ENCODE peak calls at places on chromosomes 11 and 22, in four cellular contexts. One of them, this sample, is unnamed.

GRCh38 chr11:57444362-57445074 is 15.8 kb upstream of the RTN4RL2 start:
- DNase-seq in astrocyte of the spinal cord: no peak
- DNase-seq in neural progenitor cell: no peak
- DNase-seq in GM23338: no peak
- DNase-seq in this sample: no peak

GRCh38 chr11:125287467-125288232 is 123.1 kb downstream of the PKNOX2 start:
- DNase-seq in astrocyte of the spinal cord: peak; percentile 41
- DNase-seq in neural progenitor cell: peak; percentile 33
- DNase-seq in GM23338: no peak
- DNase-seq in this sample: no peak

GRCh38 chr11:2582436-2582931 is 117.3 kb downstream of the KCNQ1OT1 start:
- DNase-seq in astrocyte of the spinal cord: peak; percentile 41
- DNase-seq in neural progenitor cell: peak; percentile 43
- DNase-seq in GM23338: no peak
- DNase-seq in this sample: peak; percentile 8

GRCh38 chr22:30332551-30332950 is 5.8 kb upstream of the TBC1D10A start:
- DNase-seq in astrocyte of the spinal cord: no peak
- DNase-seq in neural progenitor cell: no peak
- DNase-seq in GM23338: no peak
- DNase-seq in this sample: no peak

GRCh38 chr11:64753380-64754123 is 6.2 kb downstream of the PYGM start:
- DNase-seq in astrocyte of the spinal cord: no peak
- DNase-seq in neural progenitor cell: no peak
- DNase-seq in GM23338: peak; percentile 76
- DNase-seq in this sample: no peak

GRCh38 chr11:78417888-78418583 is 416 bp upstream of the GAB2 start:
- DNase-seq in astrocyte of the spinal cord: peak; percentile 72
- DNase-seq in neural progenitor cell: peak; percentile 94
- DNase-seq in GM23338: peak; percentile 82
- DNase-seq in this sample: peak; percentile 90

GRCh38 chr11:74284466-74284865 is 27.0 kb downstream of the P4HA3 start:
- DNase-seq in astrocyte of the spinal cord: no peak
- DNase-seq in neural progenitor cell: no peak
- DNase-seq in GM23338: no peak
- DNase-seq in this sample: no peak

GRCh38 chr11:114243461-114244372 is 52.5 kb upstream of the NNMT start:
- DNase-seq in astrocyte of the spinal cord: no peak
- DNase-seq in neural progenitor cell: no peak
- DNase-seq in GM23338: no peak
- DNase-seq in this sample: no peak

GRCh38 chr11:19919050-19919561 is 206.5 kb downstream of the NAV2 start:
- DNase-seq in astrocyte of the spinal cord: peak; percentile 99
- DNase-seq in neural progenitor cell: no peak
- DNase-seq in GM23338: no peak
- DNase-seq in this sample: no peak

GRCh38 chr11:73445980-73446379 is 69.8 kb downstream of the RELT start:
- DNase-seq in astrocyte of the spinal cord: no peak
- DNase-seq in neural progenitor cell: no peak
- DNase-seq in GM23338: no peak
- DNase-seq in this sample: no peak

GRCh38 chr11:59142530-59143507 is at the start of gene FAM111A:
- DNase-seq in astrocyte of the spinal cord: peak; percentile 88
- DNase-seq in neural progenitor cell: peak; percentile 84
- DNase-seq in GM23338: peak; percentile 95
- DNase-seq in this sample: peak; percentile 67

GRCh38 chr11:16404781-16405180 is 48.4 kb upstream of the SOX6 start:
- DNase-seq in astrocyte of the spinal cord: no peak
- DNase-seq in neural progenitor cell: no peak
- DNase-seq in GM23338: no peak
- DNase-seq in this sample: no peak

GRCh38 chr11:70297341-70297740 is 26.9 kb downstream of the PPFIA1 start:
- DNase-seq in astrocyte of the spinal cord: no peak
- DNase-seq in neural progenitor cell: no peak
- DNase-seq in GM23338: no peak
- DNase-seq in this sample: no peak

GRCh38 chr11:88188251-88189030 is 13.2 kb upstream of the RAB38 start:
- DNase-seq in astrocyte of the spinal cord: peak; percentile 14
- DNase-seq in neural progenitor cell: no peak
- DNase-seq in GM23338: no peak
- DNase-seq in this sample: no peak

GRCh38 chr22:29203456-29203855 is 2.2 kb upstream of the EMID1 start:
- DNase-seq in astrocyte of the spinal cord: no peak
- DNase-seq in neural progenitor cell: no peak
- DNase-seq in GM23338: no peak
- DNase-seq in this sample: no peak

GRCh38 chr22:29203883-29204282 is 1.8 kb upstream of the EMID1 start:
- DNase-seq in astrocyte of the spinal cord: no peak
- DNase-seq in neural progenitor cell: peak; percentile 45
- DNase-seq in GM23338: no peak
- DNase-seq in this sample: no peak

GRCh38 chr22:29200901-29201300 is 4.8 kb upstream of the EMID1 start:
- DNase-seq in astrocyte of the spinal cord: no peak
- DNase-seq in neural progenitor cell: no peak
- DNase-seq in GM23338: no peak
- DNase-seq in this sample: no peak

GRCh38 chr22:29201722-29202230 is 3.9 kb upstream of the EMID1 start:
- DNase-seq in astrocyte of the spinal cord: no peak
- DNase-seq in neural progenitor cell: no peak
- DNase-seq in GM23338: no peak
- DNase-seq in this sample: no peak

GRCh38 chr22:29202231-29203192 is 3.2 kb upstream of the EMID1 start:
- DNase-seq in astrocyte of the spinal cord: peak; percentile 91
- DNase-seq in neural progenitor cell: peak; percentile 65
- DNase-seq in GM23338: peak; percentile 68
- DNase-seq in this sample: no peak
- TF ChIP-seq CTCF in astrocyte of the spinal cord: peak; percentile 31
- TF ChIP-seq CTCF in neural progenitor cell: peak; percentile 53
- TF ChIP-seq CTCF in GM23338: peak; percentile 62
- TF ChIP-seq CTCF in this sample: peak; percentile 16

GRCh38 chr11:123035831-123036230 is 26.1 kb downstream of the HSPA8 start:
- DNase-seq in astrocyte of the spinal cord: no peak
- DNase-seq in neural progenitor cell: no peak
- DNase-seq in GM23338: no peak
- DNase-seq in this sample: no peak

GRCh38 chr11:123034587-123034986 is 27.3 kb downstream of the HSPA8 start:
- DNase-seq in astrocyte of the spinal cord: no peak
- DNase-seq in neural progenitor cell: no peak
- DNase-seq in GM23338: no peak
- DNase-seq in this sample: no peak

GRCh38 chr11:123030517-123030916 is 31.4 kb downstream of the HSPA8 start:
- DNase-seq in astrocyte of the spinal cord: no peak
- DNase-seq in neural progenitor cell: no peak
- DNase-seq in GM23338: no peak
- DNase-seq in this sample: no peak

GRCh38 chr11:123033895-123034294 is 28.0 kb downstream of the HSPA8 start:
- DNase-seq in astrocyte of the spinal cord: no peak
- DNase-seq in neural progenitor cell: peak; percentile 23
- DNase-seq in GM23338: peak; percentile 41
- DNase-seq in this sample: no peak
- TF ChIP-seq CTCF in astrocyte of the spinal cord: peak; percentile 16
- TF ChIP-seq CTCF in neural progenitor cell: peak; percentile 16
- TF ChIP-seq CTCF in GM23338: peak; percentile 21
- TF ChIP-seq CTCF in this sample: no peak

GRCh38 chr22:44357296-44357961 is 44.7 kb upstream of the SHISAL1 start:
- DNase-seq in astrocyte of the spinal cord: no peak
- DNase-seq in neural progenitor cell: peak; percentile 56
- DNase-seq in GM23338: peak; percentile 37
- DNase-seq in this sample: no peak
- TF ChIP-seq CTCF in astrocyte of the spinal cord: peak; percentile 27
- TF ChIP-seq CTCF in neural progenitor cell: peak; percentile 44
- TF ChIP-seq CTCF in GM23338: peak; percentile 31
- TF ChIP-seq CTCF in this sample: no peak

GRCh38 chr22:27591060-27591459 is 210.5 kb downstream of the MN1 start:
- DNase-seq in astrocyte of the spinal cord: no peak
- DNase-seq in neural progenitor cell: no peak
- DNase-seq in GM23338: no peak
- DNase-seq in this sample: no peak

GRCh38 chr22:27594474-27595134 is 207.0 kb downstream of the MN1 start:
- DNase-seq in astrocyte of the spinal cord: no peak
- DNase-seq in neural progenitor cell: no peak
- DNase-seq in GM23338: no peak
- DNase-seq in this sample: no peak

GRCh38 chr22:27593378-27593777 is 208.2 kb downstream of the MN1 start:
- DNase-seq in astrocyte of the spinal cord: no peak
- DNase-seq in neural progenitor cell: no peak
- DNase-seq in GM23338: no peak
- DNase-seq in this sample: no peak

GRCh38 chr22:27596133-27596905 is 205.2 kb downstream of the MN1 start:
- DNase-seq in astrocyte of the spinal cord: no peak
- DNase-seq in neural progenitor cell: no peak
- DNase-seq in GM23338: no peak
- DNase-seq in this sample: no peak

GRCh38 chr22:27594020-27594419 is 207.5 kb downstream of the MN1 start:
- DNase-seq in astrocyte of the spinal cord: no peak
- DNase-seq in neural progenitor cell: no peak
- DNase-seq in GM23338: no peak
- DNase-seq in this sample: no peak
- TF ChIP-seq CTCF in astrocyte of the spinal cord: no peak
- TF ChIP-seq CTCF in neural progenitor cell: no peak
- TF ChIP-seq CTCF in GM23338: no peak
- TF ChIP-seq CTCF in this sample: no peak

DNA sequence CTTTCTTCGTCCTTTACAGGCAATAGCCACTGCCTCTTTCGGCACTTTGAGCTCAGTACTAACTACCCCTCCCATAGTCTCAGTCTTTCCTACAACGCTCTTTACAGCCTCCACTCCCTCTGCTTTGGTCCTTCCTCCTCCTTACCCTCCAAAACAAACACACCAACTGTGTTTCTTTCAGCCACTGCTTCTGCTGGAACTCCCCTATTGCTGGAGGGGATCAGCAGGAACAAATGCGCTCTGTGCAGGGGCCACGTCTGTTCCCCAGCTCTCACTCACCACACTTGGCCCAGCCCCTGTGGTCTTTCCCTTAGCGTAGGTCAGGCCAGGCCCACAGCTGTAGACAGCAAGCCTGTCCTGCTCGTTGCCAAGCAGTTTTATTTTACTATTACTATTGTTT is 42.3 kb downstream of the PC start:
- DNase-seq in astrocyte of the spinal cord: peak; percentile 62
- DNase-seq in neural progenitor cell: no peak
- DNase-seq in GM23338: no peak
- DNase-seq in this sample: no peak
- TF ChIP-seq CTCF in astrocyte of the spinal cord: no peak
- TF ChIP-seq CTCF in neural progenitor cell: no peak
- TF ChIP-seq CTCF in GM23338: no peak
- TF ChIP-seq CTCF in this sample: no peak